ENCODE peak calls at places on chromosomes 1 and 21, in six cellular contexts. One of them, this sample, is unnamed.

GRCh38 chr1:208950206-208950605 is 633.3 kb upstream of the CAMK1G start:
- DNase-seq in endothelial cell of umbilical vein: no peak
- DNase-seq in BE2C: no peak
- DNase-seq in astrocyte of the spinal cord: no peak
- DNase-seq in GM12864: no peak
- DNase-seq in IMR-90: no peak
- DNase-seq in this sample: peak

GRCh38 chr1:154899041-154899440 is 29.0 kb upstream of the KCNN3 start:
- DNase-seq in endothelial cell of umbilical vein: no peak
- DNase-seq in BE2C: no peak
- DNase-seq in astrocyte of the spinal cord: no peak
- DNase-seq in GM12864: no peak
- DNase-seq in IMR-90: no peak
- DNase-seq in this sample: no peak

GRCh38 chr21:36661511-36662309 is 37.2 kb upstream of the SIM2 start:
- DNase-seq in endothelial cell of umbilical vein: peak
- DNase-seq in BE2C: peak
- DNase-seq in astrocyte of the spinal cord: peak
- DNase-seq in GM12864: no peak
- DNase-seq in IMR-90: peak
- DNase-seq in this sample: peak

GRCh38 chr1:243667591-243667990 is 182.5 kb downstream of the AKT3 start:
- DNase-seq in endothelial cell of umbilical vein: no peak
- DNase-seq in BE2C: no peak
- DNase-seq in astrocyte of the spinal cord: no peak
- DNase-seq in GM12864: peak
- DNase-seq in IMR-90: no peak
- DNase-seq in this sample: no peak

GRCh38 chr1:36420836-36421317 is 23.2 kb upstream of the LSM10 start:
- DNase-seq in endothelial cell of umbilical vein: peak
- DNase-seq in BE2C: peak
- DNase-seq in astrocyte of the spinal cord: peak
- DNase-seq in GM12864: no peak
- DNase-seq in IMR-90: peak
- DNase-seq in this sample: peak

GRCh38 chr1:185567006-185567405 is 167.2 kb upstream of the HMCN1 start:
- DNase-seq in endothelial cell of umbilical vein: peak
- DNase-seq in BE2C: no peak
- DNase-seq in astrocyte of the spinal cord: peak
- DNase-seq in GM12864: no peak
- DNase-seq in IMR-90: peak
- DNase-seq in this sample: peak

GRCh38 chr1:12613180-12613579 is 4.8 kb downstream of the DHRS3 start:
- DNase-seq in endothelial cell of umbilical vein: no peak
- DNase-seq in BE2C: no peak
- DNase-seq in astrocyte of the spinal cord: no peak
- DNase-seq in GM12864: no peak
- DNase-seq in IMR-90: no peak
- DNase-seq in this sample: no peak

GRCh38 chr1:232368821-232369321 is 261.1 kb downstream of the SIPA1L2 start:
- DNase-seq in endothelial cell of umbilical vein: no peak
- DNase-seq in BE2C: no peak
- DNase-seq in astrocyte of the spinal cord: no peak
- DNase-seq in GM12864: no peak
- DNase-seq in IMR-90: no peak
- DNase-seq in this sample: no peak

GRCh38 chr1:25003457-25004190 is 73.5 kb upstream of the RUNX3 start:
- DNase-seq in endothelial cell of umbilical vein: no peak
- DNase-seq in BE2C: no peak
- DNase-seq in astrocyte of the spinal cord: peak
- DNase-seq in GM12864: no peak
- DNase-seq in IMR-90: peak
- DNase-seq in this sample: no peak

GRCh38 chr1:44676484-44677200 is 2.1 kb downstream of the ARMH1 start:
- DNase-seq in endothelial cell of umbilical vein: peak
- DNase-seq in BE2C: no peak
- DNase-seq in astrocyte of the spinal cord: peak
- DNase-seq in GM12864: peak
- DNase-seq in IMR-90: peak
- DNase-seq in this sample: peak

GRCh38 chr1:23193391-23194118 is 23.7 kb downstream of the HTR1D start:
- DNase-seq in endothelial cell of umbilical vein: no peak
- DNase-seq in BE2C: no peak
- DNase-seq in astrocyte of the spinal cord: no peak
- DNase-seq in GM12864: no peak
- DNase-seq in IMR-90: no peak
- DNase-seq in this sample: no peak

GRCh38 chr1:19289244-19289643 is 674 bp upstream of the AKR7A3 start:
- DNase-seq in endothelial cell of umbilical vein: no peak
- DNase-seq in BE2C: no peak
- DNase-seq in astrocyte of the spinal cord: no peak
- DNase-seq in GM12864: no peak
- DNase-seq in IMR-90: no peak
- DNase-seq in this sample: no peak

GRCh38 chr1:15410223-15410883 is 665 bp downstream of the EFHD2 start:
- DNase-seq in endothelial cell of umbilical vein: no peak
- DNase-seq in BE2C: no peak
- DNase-seq in astrocyte of the spinal cord: no peak
- DNase-seq in GM12864: no peak
- DNase-seq in IMR-90: no peak
- DNase-seq in this sample: no peak

GRCh38 chr1:210627740-210628139 is 299.0 kb downstream of the HHAT start:
- DNase-seq in endothelial cell of umbilical vein: no peak
- DNase-seq in BE2C: no peak
- DNase-seq in astrocyte of the spinal cord: no peak
- DNase-seq in GM12864: no peak
- DNase-seq in IMR-90: no peak
- DNase-seq in this sample: no peak

GRCh38 chr1:16971330-16972209 is 8.8 kb downstream of the MFAP2 start:
- DNase-seq in endothelial cell of umbilical vein: peak
- DNase-seq in BE2C: peak
- DNase-seq in astrocyte of the spinal cord: peak
- DNase-seq in GM12864: no peak
- DNase-seq in IMR-90: no peak
- DNase-seq in this sample: peak

GRCh38 chr1:222339371-222339947 is 208.4 kb downstream of the HHIPL2 start:
- DNase-seq in endothelial cell of umbilical vein: no peak
- DNase-seq in BE2C: no peak
- DNase-seq in astrocyte of the spinal cord: no peak
- DNase-seq in GM12864: no peak
- DNase-seq in IMR-90: peak
- DNase-seq in this sample: no peak

GRCh38 chr1:212229654-212230053 is 55.6 kb upstream of the PPP2R5A start:
- DNase-seq in endothelial cell of umbilical vein: no peak
- DNase-seq in BE2C: peak
- DNase-seq in astrocyte of the spinal cord: no peak
- DNase-seq in GM12864: no peak
- DNase-seq in IMR-90: peak
- DNase-seq in this sample: peak
- TF ChIP-seq CTCF in endothelial cell of umbilical vein: no peak
- TF ChIP-seq CTCF in BE2C: no peak
- TF ChIP-seq CTCF in astrocyte of the spinal cord: no peak
- TF ChIP-seq CTCF in GM12864: no peak
- TF ChIP-seq CTCF in IMR-90: no peak
- TF ChIP-seq CTCF in this sample: no peak

DNA sequence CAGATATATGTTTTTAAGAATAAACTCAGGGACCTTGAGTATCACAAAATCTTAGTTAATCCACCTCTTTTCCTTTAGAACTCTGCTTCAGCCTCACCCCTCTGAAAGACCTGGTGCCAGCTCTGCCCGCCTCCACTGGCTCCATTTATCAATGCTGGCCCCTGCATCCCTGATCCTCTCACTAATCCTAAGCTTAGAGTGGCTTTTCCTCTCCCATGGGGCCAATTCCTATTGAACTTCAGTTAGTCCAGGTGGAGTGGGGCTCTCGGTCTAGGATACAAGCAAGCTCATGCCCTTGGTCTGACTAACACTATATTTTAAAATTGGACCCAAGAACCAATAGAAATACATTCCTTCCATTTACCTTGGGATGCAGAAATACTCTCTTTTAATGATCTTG is 87.0 kb downstream of the RGS7 start:
- DNase-seq in endothelial cell of umbilical vein: no peak
- DNase-seq in BE2C: no peak
- DNase-seq in astrocyte of the spinal cord: no peak
- DNase-seq in GM12864: no peak
- DNase-seq in IMR-90: no peak
- DNase-seq in this sample: no peak
- TF ChIP-seq CTCF in endothelial cell of umbilical vein: no peak
- TF ChIP-seq CTCF in BE2C: no peak
- TF ChIP-seq CTCF in astrocyte of the spinal cord: no peak
- TF ChIP-seq CTCF in GM12864: no peak
- TF ChIP-seq CTCF in IMR-90: no peak
- TF ChIP-seq CTCF in this sample: no peak

GRCh38 chr1:153127296-153127695 is 14.0 kb upstream of the SPRR2F start:
- DNase-seq in endothelial cell of umbilical vein: no peak
- DNase-seq in BE2C: no peak
- DNase-seq in astrocyte of the spinal cord: no peak
- DNase-seq in GM12864: no peak
- DNase-seq in IMR-90: no peak
- DNase-seq in this sample: no peak
- TF ChIP-seq CTCF in endothelial cell of umbilical vein: no peak
- TF ChIP-seq CTCF in BE2C: no peak
- TF ChIP-seq CTCF in astrocyte of the spinal cord: no peak
- TF ChIP-seq CTCF in GM12864: no peak
- TF ChIP-seq CTCF in IMR-90: no peak
- TF ChIP-seq CTCF in this sample: no peak

GRCh38 chr1:31183927-31184554 is 55.6 kb downstream of the NKAIN1 start:
- DNase-seq in endothelial cell of umbilical vein: peak
- DNase-seq in BE2C: peak
- DNase-seq in astrocyte of the spinal cord: no peak
- DNase-seq in GM12864: no peak
- DNase-seq in IMR-90: peak
- DNase-seq in this sample: peak

GRCh38 chr1:31180338-31180737 is 59.3 kb downstream of the NKAIN1 start:
- DNase-seq in endothelial cell of umbilical vein: no peak
- DNase-seq in BE2C: no peak
- DNase-seq in astrocyte of the spinal cord: no peak
- DNase-seq in GM12864: no peak
- DNase-seq in IMR-90: no peak
- DNase-seq in this sample: no peak

GRCh38 chr1:31183126-31183525 is 56.6 kb downstream of the NKAIN1 start:
- DNase-seq in endothelial cell of umbilical vein: no peak
- DNase-seq in BE2C: no peak
- DNase-seq in astrocyte of the spinal cord: no peak
- DNase-seq in GM12864: no peak
- DNase-seq in IMR-90: no peak
- DNase-seq in this sample: no peak

GRCh38 chr1:31182352-31182751 is 57.3 kb downstream of the NKAIN1 start:
- DNase-seq in endothelial cell of umbilical vein: peak
- DNase-seq in BE2C: peak
- DNase-seq in astrocyte of the spinal cord: peak
- DNase-seq in GM12864: no peak
- DNase-seq in IMR-90: peak
- DNase-seq in this sample: peak

GRCh38 chr1:31181515-31182343 is 58.0 kb downstream of the NKAIN1 start:
- DNase-seq in endothelial cell of umbilical vein: peak
- DNase-seq in BE2C: peak
- DNase-seq in astrocyte of the spinal cord: no peak
- DNase-seq in GM12864: no peak
- DNase-seq in IMR-90: no peak
- DNase-seq in this sample: peak
- TF ChIP-seq CTCF in endothelial cell of umbilical vein: peak
- TF ChIP-seq CTCF in BE2C: peak
- TF ChIP-seq CTCF in astrocyte of the spinal cord: peak
- TF ChIP-seq CTCF in GM12864: peak
- TF ChIP-seq CTCF in IMR-90: peak
- TF ChIP-seq CTCF in this sample: peak

DNA sequence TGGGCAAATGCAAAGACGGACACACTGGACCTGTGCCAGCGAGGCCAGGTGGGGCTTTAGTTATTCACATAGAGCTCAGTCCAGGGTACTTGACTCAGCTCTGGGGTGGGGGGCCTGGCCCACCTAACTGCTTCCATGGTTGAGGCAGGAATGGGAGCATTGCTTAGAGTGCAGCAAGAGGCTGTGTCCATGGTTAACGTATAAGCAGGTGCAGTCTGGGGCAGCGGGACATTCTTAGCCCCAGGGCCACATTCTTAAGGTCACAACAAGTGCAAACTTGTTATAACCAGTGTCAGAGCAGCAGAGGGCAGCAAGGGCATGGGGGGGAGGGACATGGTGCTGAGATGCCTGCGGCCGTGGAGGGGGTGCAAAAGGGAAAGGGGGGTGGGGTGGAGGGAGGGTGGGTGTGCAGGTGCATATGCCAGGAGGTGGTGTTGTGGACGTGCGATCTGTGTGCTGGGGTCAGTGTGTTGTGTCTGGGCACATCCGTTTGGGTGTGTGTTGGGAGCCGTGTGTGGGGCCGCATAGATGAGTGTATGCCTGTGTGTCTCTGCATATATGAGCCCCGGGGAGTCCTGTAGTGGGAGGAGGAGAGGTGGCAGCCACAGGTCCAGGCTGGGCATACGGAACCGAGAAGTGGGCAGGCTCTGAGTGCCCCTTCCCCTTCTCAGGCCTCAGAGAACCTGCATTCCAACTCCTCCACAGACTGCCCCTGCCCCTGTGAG is 8.4 kb downstream of the KCNJ10 start:
- DNase-seq in endothelial cell of umbilical vein: no peak
- DNase-seq in BE2C: no peak
- DNase-seq in astrocyte of the spinal cord: no peak
- DNase-seq in GM12864: no peak
- DNase-seq in IMR-90: no peak
- DNase-seq in this sample: no peak
- TF ChIP-seq CTCF in endothelial cell of umbilical vein: no peak
- TF ChIP-seq CTCF in BE2C: no peak
- TF ChIP-seq CTCF in astrocyte of the spinal cord: no peak
- TF ChIP-seq CTCF in GM12864: peak
- TF ChIP-seq CTCF in IMR-90: no peak
- TF ChIP-seq CTCF in this sample: no peak

GRCh38 chr1:181765627-181766026 is 282.3 kb downstream of the CACNA1E start:
- DNase-seq in endothelial cell of umbilical vein: no peak
- DNase-seq in BE2C: no peak
- DNase-seq in astrocyte of the spinal cord: no peak
- DNase-seq in GM12864: no peak
- DNase-seq in IMR-90: no peak
- DNase-seq in this sample: no peak

GRCh38 chr1:181769846-181770245 is 286.5 kb downstream of the CACNA1E start:
- DNase-seq in endothelial cell of umbilical vein: no peak
- DNase-seq in BE2C: no peak
- DNase-seq in astrocyte of the spinal cord: no peak
- DNase-seq in GM12864: no peak
- DNase-seq in IMR-90: no peak
- DNase-seq in this sample: no peak

GRCh38 chr1:181767001-181767708 is 283.8 kb downstream of the CACNA1E start:
- DNase-seq in endothelial cell of umbilical vein: no peak
- DNase-seq in BE2C: no peak
- DNase-seq in astrocyte of the spinal cord: no peak
- DNase-seq in GM12864: no peak
- DNase-seq in IMR-90: no peak
- DNase-seq in this sample: no peak

GRCh38 chr1:181768930-181769280 is 285.6 kb downstream of the CACNA1E start:
- DNase-seq in endothelial cell of umbilical vein: no peak
- DNase-seq in BE2C: no peak
- DNase-seq in astrocyte of the spinal cord: no peak
- DNase-seq in GM12864: no peak
- DNase-seq in IMR-90: no peak
- DNase-seq in this sample: no peak

GRCh38 chr1:181768216-181768929 is 285.1 kb downstream of the CACNA1E start:
- DNase-seq in endothelial cell of umbilical vein: no peak
- DNase-seq in BE2C: no peak
- DNase-seq in astrocyte of the spinal cord: no peak
- DNase-seq in GM12864: no peak
- DNase-seq in IMR-90: no peak
- DNase-seq in this sample: no peak
- TF ChIP-seq CTCF in endothelial cell of umbilical vein: no peak
- TF ChIP-seq CTCF in BE2C: no peak
- TF ChIP-seq CTCF in astrocyte of the spinal cord: no peak
- TF ChIP-seq CTCF in GM12864: no peak
- TF ChIP-seq CTCF in IMR-90: no peak
- TF ChIP-seq CTCF in this sample: no peak

GRCh38 chr1:164971391-164971790 is 385.1 kb downstream of the LMX1A start:
- DNase-seq in endothelial cell of umbilical vein: no peak
- DNase-seq in BE2C: no peak
- DNase-seq in astrocyte of the spinal cord: no peak
- DNase-seq in GM12864: no peak
- DNase-seq in IMR-90: no peak
- DNase-seq in this sample: no peak
- TF ChIP-seq CTCF in endothelial cell of umbilical vein: no peak
- TF ChIP-seq CTCF in BE2C: no peak
- TF ChIP-seq CTCF in astrocyte of the spinal cord: no peak
- TF ChIP-seq CTCF in GM12864: no peak
- TF ChIP-seq CTCF in IMR-90: no peak
- TF ChIP-seq CTCF in this sample: no peak